ENCODE peak calls at places on chromosomes 1 and 21, in nine cellular contexts. S is SJSA1, P is heart right ventricle, D is tibial nerve, O is left lung, X is right cardiac atrium, I is cardiac muscle cell, Z is foreskin fibroblast, K is GM23248. G is an unnamed sample.

GRCh38 chr1:203839081-203839480 is 22.3 kb upstream of the SNRPE start:
- DNase-seq in S (peak), P (no peak), D (no peak), O (no peak), X (no peak), I (no peak), Z (no peak), K (peak), G (peak)

GRCh38 chr1:113192242-113192641 is 119.2 kb downstream of the LRIG2 start:
- DNase-seq in S (no peak), P (no peak), D (no peak), O (no peak), X (no peak), I (no peak), Z (no peak), K (no peak), G (no peak)

GRCh38 chr1:66048011-66048410 is 255.3 kb downstream of the PDE4B start:
- DNase-seq in S (no peak), P (no peak), D (no peak), O (no peak), X (no peak), I (peak), Z (peak), K (peak), G (no peak)

GRCh38 chr1:152109231-152109997 is 5.8 kb downstream of the TCHH start:
- DNase-seq in S (no peak), P (no peak), D (no peak), O (no peak), X (no peak), I (no peak), Z (peak), K (peak), G (no peak)

GRCh38 chr21:36388835-36389234 is 3.6 kb downstream of the CHAF1B start:
- DNase-seq in S (no peak), P (no peak), D (no peak), O (no peak), X (no peak), I (no peak), Z (peak), K (peak), G (no peak)

GRCh38 chr1:43979528-43980254 is 681 bp downstream of the B4GALT2 start:
- DNase-seq in S (peak), P (peak), D (peak), O (peak), X (peak), I (peak), Z (peak), K (peak), G (no peak)

GRCh38 chr21:15172963-15173362 is 108.2 kb upstream of the NRIP1 start:
- DNase-seq in S (no peak), P (no peak), D (no peak), O (no peak), X (no peak), I (no peak), Z (no peak), K (no peak), G (no peak)

GRCh38 chr1:181106479-181106878 is 18.0 kb downstream of the IER5 start:
- DNase-seq in S (no peak), P (no peak), D (no peak), O (no peak), X (no peak), I (no peak), Z (no peak), K (no peak), G (no peak)

GRCh38 chr1:32182060-32182459 is 2.6 kb downstream of the TXLNA start:
- DNase-seq in S (no peak), P (no peak), D (no peak), O (no peak), X (no peak), I (no peak), Z (no peak), K (peak), G (no peak)
- H3K4me3 ChIP-seq in S (no peak), P (peak), D (no peak), O (peak), X (no peak), I (no peak), Z (peak), K (peak), G (peak)

DNA sequence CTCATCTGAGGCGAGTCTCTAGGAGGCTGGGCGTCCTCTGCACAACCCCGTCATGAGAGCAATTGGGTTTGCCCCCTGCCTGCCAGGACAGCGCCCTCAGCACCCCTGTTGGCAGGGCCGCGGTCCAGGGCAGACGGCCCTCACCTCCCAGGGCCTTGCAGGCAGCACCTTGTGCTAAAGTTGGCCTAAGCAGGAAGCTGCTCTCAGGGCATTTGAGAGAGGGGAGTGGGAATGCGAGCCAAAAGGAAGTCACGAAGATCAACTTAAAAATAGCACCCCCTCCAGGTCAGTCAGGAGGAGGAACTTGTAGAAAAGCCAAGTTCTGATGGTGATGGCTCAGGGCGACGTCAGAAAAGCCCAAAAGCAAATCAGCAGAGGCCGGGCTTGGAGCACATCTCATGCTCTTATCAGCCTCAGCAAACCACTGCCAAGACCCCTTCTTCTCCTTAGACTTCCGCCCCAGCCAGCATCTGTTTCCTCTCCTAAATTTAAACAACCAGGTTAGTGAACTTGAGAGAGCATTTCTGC is 12.6 kb upstream of the ADORA3 start:
- DNase-seq in S (no peak), P (peak), D (no peak), O (no peak), X (peak), I (no peak), Z (peak), K (peak), G (no peak)
- H3K4me3 ChIP-seq in S (no peak), P (peak), D (peak), O (peak), X (peak), I (no peak), Z (peak), K (peak), G (peak)

DNA sequence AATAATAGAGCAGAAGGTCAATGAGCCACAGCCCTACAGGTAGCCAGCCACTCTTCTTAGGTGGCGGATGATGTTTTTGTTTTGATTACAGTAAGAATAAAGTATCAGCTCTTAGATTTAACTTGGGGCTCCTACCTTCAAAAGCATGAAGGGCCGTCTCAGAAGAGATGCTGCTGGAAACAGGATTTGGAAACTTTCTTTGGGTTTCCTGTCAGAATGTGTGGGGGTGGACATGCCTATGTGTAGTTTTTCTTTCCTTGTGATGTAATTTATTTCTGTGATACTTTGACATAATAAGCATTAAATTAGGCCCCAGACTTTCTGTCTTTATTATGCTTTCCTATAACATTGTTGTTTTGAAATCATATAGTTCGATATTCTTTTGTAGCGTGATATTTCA is 1.5 kb downstream of the RAP1A start:
- DNase-seq in S (no peak), P (no peak), D (no peak), O (no peak), X (no peak), I (no peak), Z (no peak), K (peak), G (no peak)
- H3K4me3 ChIP-seq in S (peak), P (peak), D (peak), O (peak), X (peak), I (peak), Z (peak), K (peak), G (peak)

GRCh38 chr1:27598902-27599528 is 4.9 kb downstream of the AHDC1 start:
- DNase-seq in S (peak), P (peak), D (no peak), O (peak), X (peak), I (peak), Z (peak), K (peak), G (no peak)
- H3K4me3 ChIP-seq in S (no peak), P (no peak), D (no peak), O (no peak), X (no peak), I (no peak), Z (peak), K (peak), G (peak)

GRCh38 chr1:207049514-207049913 is 1.5 kb downstream of the YOD1 start:
- DNase-seq in S (no peak), P (no peak), D (no peak), O (no peak), X (no peak), I (no peak), Z (no peak), K (no peak), G (no peak)
- H3K4me3 ChIP-seq in S (peak), P (peak), D (no peak), O (peak), X (peak), I (peak), Z (peak), K (peak), G (peak)

G was measured in AG04450.